ENCODE peak calls at places on chromosome 11, in ten cellular contexts. H is mucosa of descending colon, N is epithelial cell of esophagus, L is astrocyte of the spinal cord, A is endodermal cell, G is WTC11, S is vagina, F is cardiac fibroblast, O is cardiac muscle cell, C is brain microvascular endothelial cell. U is an unnamed sample.

GRCh38 chr11:32013603-32014002 is 77.3 kb upstream of the RCN1 start:
- DNase-seq in L (no peak), A (no peak), H (no peak), G (no peak), N (no peak), F (no peak), S (no peak), O (no peak), C (no peak), U (no peak)

GRCh38 chr11:75024764-75025211 is 36.1 kb downstream of the NEU3 start:
- DNase-seq in A (no peak), C (no peak), N (no peak), L (no peak), G (no peak), H (no peak), F (no peak), O (no peak), S (peak), U (no peak)

GRCh38 chr11:69361048-69361447 is 67.1 kb downstream of the MYEOV start:
- DNase-seq in S (peak), A (peak), H (no peak), L (no peak), F (no peak), G (no peak), O (no peak), N (no peak), C (no peak), U (no peak)

GRCh38 chr11:79413258-79413657 is 27.6 kb downstream of the TENM4 start:
- DNase-seq in F (peak), L (peak), G (peak), O (peak), H (peak), S (no peak), N (peak), C (peak), A (peak), U (peak)

GRCh38 chr11:107957109-107957588 is 28.9 kb downstream of the RAB39A start:
- DNase-seq in F (peak), G (no peak), N (no peak), C (no peak), O (no peak), H (no peak), S (no peak), L (no peak), A (no peak), U (no peak)

GRCh38 chr11:93605638-93606037 is 55.8 kb upstream of the CEP295 start:
- DNase-seq in S (no peak), A (no peak), L (no peak), H (no peak), F (no peak), C (no peak), O (no peak), G (no peak), N (no peak), U (no peak)

GRCh38 chr11:128575956-128576340 is 11.4 kb downstream of the ETS1 start:
- DNase-seq in H (no peak), L (peak), F (peak), C (no peak), G (no peak), O (no peak), A (no peak), N (no peak), S (no peak), U (no peak)

GRCh38 chr11:43021466-43021865 is 290.3 kb upstream of the API5 start:
- DNase-seq in G (peak), A (peak), N (no peak), C (no peak), O (peak), H (no peak), S (no peak), F (no peak), L (no peak), U (no peak)

GRCh38 chr11:77374611-77375031 is 73.1 kb upstream of the GDPD4 start:
- DNase-seq in S (no peak), C (peak), A (no peak), F (no peak), L (peak), O (no peak), G (no peak), N (peak), H (no peak), U (no peak)

GRCh38 chr11:108198833-108199232 is 23.6 kb downstream of the NPAT start:
- DNase-seq in O (no peak), H (no peak), F (no peak), A (no peak), S (no peak), G (no peak), C (no peak), N (peak), L (no peak), U (no peak)

GRCh38 chr11:115965754-115966504 is 461.7 kb upstream of the CADM1 start:
- DNase-seq in L (no peak), G (no peak), S (no peak), O (peak), C (no peak), N (no peak), H (no peak), A (peak), F (no peak), U (peak)

GRCh38 chr11:120210651-120211521 is at the start of gene OAF:
- DNase-seq in S (no peak), L (peak), A (peak), O (peak), G (peak), F (peak), N (peak), C (peak), H (peak), U (peak)

GRCh38 chr11:64759722-64760719 is at the start of gene PYGM:
- DNase-seq in C (peak), F (peak), L (no peak), S (no peak), N (no peak), O (peak), H (peak), A (peak), G (peak), U (no peak)

GRCh38 chr11:116887909-116888556 is 50.6 kb upstream of the APOA1 start:
- DNase-seq in N (no peak), C (peak), A (no peak), G (no peak), O (peak), H (no peak), L (peak), F (peak), S (no peak), U (no peak)

GRCh38 chr11:78230161-78230877 is 41.6 kb downstream of the USP35 start:
- DNase-seq in H (no peak), C (no peak), O (no peak), G (no peak), F (peak), A (no peak), N (peak), L (no peak), S (no peak), U (no peak)

GRCh38 chr11:86799680-86800075 is 664 bp upstream of the PRSS23 start:
- DNase-seq in H (no peak), N (no peak), A (peak), G (peak), L (no peak), O (peak), F (no peak), S (no peak), C (no peak), U (no peak)

GRCh38 chr11:73142128-73142377 is at the start of gene FCHSD2:
- DNase-seq in A (no peak), N (no peak), F (no peak), G (no peak), S (no peak), O (no peak), C (no peak), L (no peak), H (no peak), U (no peak)

GRCh38 chr11:78730267-78730824 is 155.7 kb upstream of the NARS2 start:
- DNase-seq in N (no peak), O (no peak), H (no peak), L (no peak), A (no peak), G (no peak), S (no peak), C (no peak), F (no peak), U (no peak)

GRCh38 chr11:57390535-57390934 is at the start of gene PRG2:
- DNase-seq in C (no peak), O (no peak), A (no peak), H (no peak), F (no peak), N (no peak), S (no peak), G (no peak), L (no peak), U (no peak)

GRCh38 chr11:88523362-88524028 is 186.0 kb upstream of the CTSC start:
- DNase-seq in C (no peak), O (no peak), L (no peak), H (no peak), A (no peak), N (no peak), F (peak), G (no peak), S (no peak), U (no peak)

GRCh38 chr11:278001-278951 is at the start of gene NLRP6:
- DNase-seq in C (no peak), A (peak), G (no peak), L (no peak), F (no peak), O (no peak), H (peak), S (no peak), N (no peak), U (no peak)

GRCh38 chr11:373716-374551 is 4.6 kb downstream of the B4GALNT4 start:
- DNase-seq in A (no peak), G (no peak), C (no peak), S (no peak), O (no peak), H (no peak), L (no peak), N (no peak), F (no peak), U (no peak)

GRCh38 chr11:15926071-15926470 is 430.3 kb downstream of the SOX6 start:
- DNase-seq in G (no peak), N (peak), F (no peak), H (no peak), C (no peak), O (no peak), S (no peak), A (no peak), L (no peak), U (no peak)

GRCh38 chr11:104853276-104853675 is 45.0 kb downstream of the CASP12 start:
- DNase-seq in N (no peak), H (no peak), C (no peak), O (no peak), S (no peak), A (no peak), G (no peak), F (no peak), L (no peak), U (no peak)

GRCh38 chr11:70506658-70506970 is 108.3 kb downstream of the CTTN start:
- DNase-seq in F (no peak), H (no peak), G (no peak), A (no peak), C (no peak), O (no peak), S (no peak), N (no peak), L (no peak), U (no peak)

GRCh38 chr11:15826008-15826650 is 530.2 kb downstream of the SOX6 start:
- DNase-seq in A (no peak), H (no peak), G (no peak), F (no peak), N (no peak), C (no peak), O (no peak), L (no peak), S (no peak), U (no peak)

GRCh38 chr11:46916669-46917108 is 1.7 kb downstream of the LRP4 start:
- DNase-seq in F (peak), L (peak), G (peak), N (peak), S (no peak), H (peak), C (peak), O (peak), A (peak), U (peak)

GRCh38 chr11:57497303-57498247 is 17.9 kb downstream of the SLC43A1 start:
- DNase-seq in L (no peak), O (no peak), S (no peak), F (no peak), N (no peak), G (no peak), H (no peak), C (no peak), A (no peak), U (no peak)

GRCh38 chr11:28463826-28464225 is 355.6 kb downstream of the METTL15 start:
- DNase-seq in H (no peak), C (peak), A (no peak), N (peak), L (peak), G (no peak), S (no peak), O (no peak), F (no peak), U (peak)

GRCh38 chr11:27216268-27217149 is 146.5 kb downstream of the CCDC34 start:
- DNase-seq in F (peak), G (no peak), N (no peak), C (no peak), S (no peak), O (peak), L (peak), A (no peak), H (peak), U (no peak)

GRCh38 chr11:1570531-1570895 is 1.6 kb downstream of the DUSP8 start:
- DNase-seq in F (no peak), A (peak), G (no peak), L (no peak), C (no peak), O (no peak), N (no peak), S (no peak), H (no peak), U (no peak)

GRCh38 chr11:115806056-115806455 is 301.8 kb upstream of the CADM1 start:
- DNase-seq in S (no peak), O (no peak), G (no peak), A (no peak), L (no peak), N (no peak), C (no peak), F (no peak), H (no peak), U (no peak)

GRCh38 chr11:134532921-134533421 is 120.9 kb upstream of the B3GAT1 start:
- DNase-seq in O (no peak), N (no peak), A (peak), S (no peak), C (no peak), G (no peak), F (no peak), L (no peak), H (no peak), U (no peak)

GRCh38 chr11:8222820-8223512 is 40.7 kb downstream of the LMO1 start:
- DNase-seq in A (peak), G (no peak), F (no peak), S (no peak), N (no peak), C (no peak), O (no peak), H (peak), L (no peak), U (peak)

GRCh38 chr11:85440273-85440672 is 186.9 kb downstream of the DLG2 start:
- DNase-seq in L (no peak), H (no peak), G (no peak), S (no peak), F (no peak), C (no peak), N (no peak), O (no peak), A (no peak), U (no peak)

GRCh38 chr11:86446163-86446923 is 71.7 kb downstream of the CCDC81 start:
- DNase-seq in A (no peak), G (no peak), O (no peak), F (no peak), C (no peak), L (no peak), N (no peak), S (no peak), H (no peak), U (no peak)

GRCh38 chr11:55942785-55943392 is 6.7 kb upstream of the OR5I1 start:
- DNase-seq in C (peak), A (no peak), L (peak), G (no peak), F (peak), H (no peak), N (peak), S (no peak), O (peak), U (no peak)
- TF ChIP-seq CTCF in C (no peak), A (peak), L (peak), G (peak), F (peak), H (no peak), N (peak), S (no peak), O (peak), U (no peak)

GRCh38 chr11:125282596-125282914 is 118.0 kb downstream of the PKNOX2 start:
- DNase-seq in G (no peak), O (no peak), H (no peak), N (no peak), A (no peak), L (no peak), C (no peak), F (no peak), S (no peak), U (no peak)

GRCh38 chr11:125284209-125284608 is 119.7 kb downstream of the PKNOX2 start:
- DNase-seq in H (no peak), O (no peak), S (no peak), L (no peak), N (no peak), G (no peak), A (no peak), C (no peak), F (no peak), U (no peak)

GRCh38 chr11:125279680-125280079 is 115.1 kb downstream of the PKNOX2 start:
- DNase-seq in H (no peak), O (no peak), L (no peak), N (no peak), A (no peak), F (no peak), G (no peak), S (no peak), C (no peak), U (no peak)

GRCh38 chr11:125281831-125282595 is 117.5 kb downstream of the PKNOX2 start:
- DNase-seq in C (no peak), H (no peak), S (no peak), N (peak), L (no peak), O (no peak), G (no peak), A (no peak), F (no peak), U (no peak)

DNA sequence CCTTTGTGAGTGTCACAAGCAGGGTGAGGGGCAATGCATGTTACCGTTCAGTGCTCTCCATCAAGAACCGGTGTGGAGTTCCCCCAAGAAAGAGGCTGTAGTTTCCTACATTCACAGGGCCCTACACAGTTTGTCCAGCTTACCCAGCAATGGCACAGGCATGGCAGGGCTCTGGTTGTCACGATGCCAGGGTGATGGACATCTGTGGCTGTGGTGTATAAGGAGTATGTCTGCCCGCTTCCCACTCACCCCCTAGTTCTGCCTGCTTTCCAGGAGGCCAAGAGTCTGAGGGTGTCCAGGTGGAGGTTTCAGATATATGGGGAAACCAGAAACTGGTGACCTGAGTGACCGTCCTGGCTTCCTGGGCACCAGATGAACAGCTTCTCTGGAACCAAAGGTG is 116.1 kb downstream of the PKNOX2 start:
- DNase-seq in H (no peak), G (no peak), C (no peak), L (no peak), O (no peak), A (no peak), S (no peak), N (no peak), F (no peak), U (no peak)
- TF ChIP-seq CTCF in H (no peak), G (no peak), C (no peak), L (no peak), O (no peak), A (no peak), S (no peak), N (no peak), F (no peak), U (no peak)

DNA sequence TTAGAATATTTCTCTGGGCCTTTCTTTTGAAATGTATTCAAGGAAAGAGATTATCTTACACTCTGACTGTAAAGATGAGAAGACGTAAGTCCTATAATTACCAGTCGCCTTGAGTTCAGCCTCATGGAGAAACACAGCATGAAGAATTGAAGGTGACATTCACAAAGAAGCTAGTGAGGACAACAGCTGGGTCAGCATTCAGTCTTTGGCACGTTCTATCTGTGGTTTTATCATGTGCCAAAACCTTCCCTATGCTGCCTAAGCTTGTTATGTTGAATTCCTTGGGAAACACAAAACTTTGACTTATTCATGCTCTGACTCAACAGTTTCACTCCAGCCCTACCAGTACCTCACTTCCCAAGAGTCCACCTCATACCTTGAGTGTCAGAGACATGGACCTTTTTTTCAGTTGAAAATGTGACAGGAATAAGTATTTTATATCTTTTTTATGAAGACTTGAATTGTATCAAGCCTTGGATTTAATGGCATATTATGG is 198.8 kb upstream of the KIRREL3 start:
- DNase-seq in F (no peak), A (no peak), C (no peak), S (no peak), O (no peak), L (no peak), N (peak), G (no peak), H (no peak), U (no peak)
- TF ChIP-seq CTCF in F (no peak), A (no peak), C (no peak), S (no peak), O (no peak), L (no peak), N (no peak), G (no peak), H (no peak), U (no peak)

GRCh38 chr11:130449996-130450419 is 1.6 kb downstream of the ADAMTS15 start:
- DNase-seq in S (no peak), N (peak), C (peak), F (peak), O (peak), L (peak), A (peak), H (peak), G (peak), U (peak)
- TF ChIP-seq CTCF in S (peak), N (peak), C (peak), F (peak), O (peak), L (peak), A (peak), H (peak), G (peak), U (peak)

GRCh38 chr11:12266943-12267342 is 110.4 kb upstream of the PARVA start:
- DNase-seq in A (peak), C (no peak), N (no peak), L (no peak), S (no peak), G (peak), F (no peak), H (no peak), O (no peak), U (no peak)
- TF ChIP-seq CTCF in A (peak), C (no peak), N (no peak), L (no peak), S (no peak), G (no peak), F (no peak), H (no peak), O (no peak), U (no peak)

DNA sequence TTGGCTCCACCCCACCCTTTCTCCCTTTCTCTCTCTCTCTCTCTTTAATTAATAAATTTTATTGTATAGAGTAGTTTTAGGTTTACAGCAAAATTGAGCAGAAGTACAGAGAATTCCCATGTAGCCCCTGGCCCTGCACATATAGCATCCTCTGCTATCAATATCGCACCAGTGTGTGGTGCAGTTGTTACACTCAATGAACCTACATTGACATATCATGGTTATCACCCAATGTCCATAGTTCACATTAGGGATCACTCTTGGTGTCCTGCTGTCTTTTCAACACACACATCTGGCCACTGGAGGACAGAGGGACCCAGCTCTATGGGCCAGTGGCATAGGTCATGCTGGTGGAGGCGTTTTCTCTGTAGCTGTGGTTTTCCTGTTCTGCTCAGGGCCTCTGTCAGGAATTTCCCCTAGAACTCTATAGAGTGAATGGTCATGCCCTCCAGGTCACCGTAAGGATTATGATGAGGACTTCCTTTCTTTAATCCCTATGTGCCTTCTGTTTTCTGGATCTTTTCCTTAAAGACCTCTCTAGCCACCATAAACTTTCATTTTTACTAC is 98.2 kb upstream of the NAV2 start:
- DNase-seq in G (no peak), H (no peak), N (no peak), O (no peak), F (no peak), S (no peak), L (no peak), C (no peak), A (no peak), U (no peak)
- TF ChIP-seq CTCF in G (no peak), H (no peak), N (no peak), O (no peak), F (no peak), S (no peak), L (no peak), C (no peak), A (no peak), U (no peak)

GRCh38 chr11:95739108-95739507 is 50.5 kb downstream of the FAM76B start:
- DNase-seq in O (no peak), S (no peak), A (no peak), H (no peak), L (no peak), G (no peak), F (no peak), C (no peak), N (no peak), U (no peak)
- TF ChIP-seq CTCF in O (no peak), S (no peak), A (peak), H (no peak), L (no peak), G (no peak), F (no peak), C (peak), N (no peak), U (no peak)

U was measured in astrocyte of the cerebellum.